ENCODE peak calls at places on chromosome 22, in six cellular contexts. A is activated naive CD8-positive, alpha-beta T cell treated with anti-CD3 and anti-CD28 coated beads for 36 hours; U is T-helper 9 cell; X is HEK293T; K is COR-L47; I is activated naive CD4-positive, alpha-beta T cell. D is an unnamed sample.

GRCh38 chr22:44085743-44086741 is 61.9 kb downstream of the PARVB start:
- DNase-seq in I (no peak), X (peak; percentile 40), A (no peak), K (peak; percentile 68), U (no peak), D (no peak)

GRCh38 chr22:28813772-28814518 is 13.6 kb upstream of the XBP1 start:
- DNase-seq in X (no peak), A (no peak), K (no peak), U (no peak), I (no peak), D (no peak)

GRCh38 chr22:37486224-37486845 is at the start of gene MFNG:
- DNase-seq in A (peak; percentile 83), U (peak; percentile 64), K (peak; percentile 45), X (peak; percentile 76), I (peak; percentile 57), D (no peak)

GRCh38 chr22:19233189-19233661 is 54.7 kb upstream of the SLC25A1 start:
- DNase-seq in A (no peak), I (no peak), K (no peak), X (no peak), U (no peak), D (no peak)

GRCh38 chr22:41682033-41682807 is 6.4 kb downstream of the SNU13 start:
- DNase-seq in K (peak; percentile 48), A (peak; percentile 85), I (peak; percentile 74), U (peak; percentile 82), X (no peak), D (peak; percentile 90)

GRCh38 chr22:50544746-50545253 is 899 bp upstream of the KLHDC7B start:
- DNase-seq in A (peak; percentile 33), X (no peak), K (no peak), I (no peak), U (no peak), D (no peak)

GRCh38 chr22:46057206-46057605 is 80.2 kb upstream of the WNT7B start:
- DNase-seq in X (no peak), I (no peak), A (no peak), K (no peak), U (no peak), D (peak; percentile 50)

GRCh38 chr22:49961601-49962011 is 1.0 kb downstream of the PIM3 start:
- DNase-seq in I (no peak), X (no peak), A (no peak), K (no peak), U (no peak), D (no peak)

GRCh38 chr22:30277547-30278344 is 11.1 kb upstream of the OSM start:
- DNase-seq in X (no peak), A (no peak), U (no peak), I (no peak), K (no peak), D (no peak)

GRCh38 chr22:46250783-46251125 is 661 bp upstream of the CDPF1 start:
- DNase-seq in U (no peak), I (no peak), K (no peak), A (peak; percentile 18), X (no peak), D (no peak)

GRCh38 chr22:36741968-36742367 is 34.0 kb downstream of the IFT27 start:
- DNase-seq in X (no peak), K (no peak), I (no peak), U (no peak), A (no peak), D (no peak)

GRCh38 chr22:39174498-39175120 is 22.1 kb upstream of the CBX7 start:
- DNase-seq in K (peak; percentile 54), I (peak; percentile 73), U (peak; percentile 55), X (peak; percentile 35), A (peak; percentile 63), D (no peak)

GRCh38 chr22:17980638-17981051 is 43.7 kb downstream of the MICAL3 start:
- DNase-seq in U (peak; percentile 19), I (peak; percentile 29), K (no peak), A (peak; percentile 38), X (no peak), D (no peak)

GRCh38 chr22:46354176-46354992 is 18.9 kb downstream of the TRMU start:
- DNase-seq in U (no peak), A (no peak), X (no peak), I (no peak), K (no peak), D (no peak)

GRCh38 chr22:25159028-25159427 is 40.6 kb upstream of the CRYBB3 start:
- DNase-seq in A (no peak), X (no peak), U (no peak), K (no peak), I (no peak), D (peak; percentile 44)

GRCh38 chr22:27246558-27246957 is 555.0 kb downstream of the MN1 start:
- DNase-seq in X (no peak), I (no peak), K (no peak), U (no peak), A (no peak), D (no peak)

GRCh38 chr22:41576877-41577276 is 12.8 kb downstream of the PMM1 start:
- DNase-seq in I (no peak), K (peak; percentile 28), A (peak; percentile 31), X (peak; percentile 78), U (peak; percentile 8), D (no peak)

GRCh38 chr22:47779474-47779873 is 1017.0 kb downstream of the TBC1D22A start:
- DNase-seq in K (no peak), I (no peak), U (no peak), A (no peak), X (no peak), D (no peak)

GRCh38 chr22:21832291-21833290 is 34.9 kb downstream of the MAPK1 start:
- DNase-seq in I (no peak), A (no peak), X (no peak), K (no peak), U (no peak), D (no peak)

GRCh38 chr22:34225278-34225677 is 305.0 kb upstream of the LARGE1 start:
- DNase-seq in A (no peak), K (no peak), I (no peak), X (no peak), U (no peak), D (no peak)

GRCh38 chr22:22463855-22464540 is 44.5 kb downstream of the ZNF280B start:
- DNase-seq in I (no peak), U (peak; percentile 29), K (peak; percentile 39), A (peak; percentile 32), X (peak; percentile 83), D (no peak)

GRCh38 chr22:35313311-35314121 is 13.8 kb downstream of the TOM1 start:
- DNase-seq in I (no peak), K (peak; percentile 19), A (peak; percentile 19), U (no peak), X (no peak), D (no peak)

GRCh38 chr22:32676196-32676595 is 125.3 kb upstream of the TIMP3 start:
- DNase-seq in A (no peak), K (no peak), I (no peak), X (no peak), U (no peak), D (no peak)

GRCh38 chr22:32661296-32661695 is 140.2 kb upstream of the TIMP3 start:
- DNase-seq in U (no peak), K (no peak), I (no peak), X (no peak), A (no peak), D (no peak)

GRCh38 chr22:41830174-41830573 is 2.7 kb upstream of the SREBF2 start:
- DNase-seq in I (no peak), A (no peak), K (no peak), X (no peak), U (no peak), D (no peak)

GRCh38 chr22:50422961-50423815 is 51.6 kb downstream of the SBF1 start:
- DNase-seq in U (no peak), K (no peak), X (no peak), I (no peak), A (no peak), D (no peak)

GRCh38 chr22:46547179-46547882 is 9.9 kb upstream of the CELSR1 start:
- DNase-seq in U (no peak), K (no peak), X (no peak), I (no peak), A (no peak), D (peak; percentile 40)

GRCh38 chr22:27718186-27719032 is 83.1 kb downstream of the MN1 start:
- DNase-seq in X (peak; percentile 44), U (no peak), I (no peak), A (no peak), K (no peak), D (no peak)

GRCh38 chr22:26565181-26565580 is 24.8 kb downstream of the TPST2 start:
- DNase-seq in I (no peak), K (no peak), U (no peak), X (no peak), A (no peak), D (no peak)

GRCh38 chr22:17370766-17371181 is 1.5 kb downstream of the CECR2 start:
- DNase-seq in U (no peak), A (no peak), X (no peak), I (no peak), K (no peak), D (no peak)

GRCh38 chr22:28884754-28885375 is 1.5 kb downstream of the ZNRF3 start:
- DNase-seq in U (no peak), I (no peak), X (no peak), A (no peak), K (no peak), D (no peak)

GRCh38 chr22:36595968-36596367 is 67.0 kb upstream of the EIF3D start:
- DNase-seq in U (no peak), A (no peak), I (no peak), X (no peak), K (no peak), D (no peak)

GRCh38 chr22:20302438-20303228 is 17.2 kb downstream of the DGCR6L start:
- DNase-seq in I (no peak), K (no peak), X (no peak), U (no peak), A (no peak), D (no peak)

GRCh38 chr22:47210112-47210657 is 447.7 kb downstream of the TBC1D22A start:
- DNase-seq in I (no peak), U (no peak), K (no peak), A (no peak), X (no peak), D (no peak)

GRCh38 chr22:33658775-33659174 is 261.5 kb downstream of the LARGE1 start:
- DNase-seq in A (no peak), K (no peak), U (no peak), X (no peak), I (no peak), D (no peak)

GRCh38 chr22:31537019-31537535 is 40.7 kb downstream of the SFI1 start:
- DNase-seq in K (no peak), I (no peak), U (no peak), A (peak; percentile 52), X (no peak), D (no peak)

GRCh38 chr22:32202539-32203180 is 2.2 kb downstream of the RFPL2 start:
- DNase-seq in U (no peak), A (peak; percentile 32), I (no peak), K (peak; percentile 76), X (peak; percentile 64), D (no peak)

GRCh38 chr22:23632178-23632577 is at the start of gene DRICH1:
- DNase-seq in A (peak; percentile 2), U (no peak), I (no peak), K (no peak), X (no peak), D (no peak)